ENCODE peak calls at places on chromosomes 12 and 14, in four cellular contexts. One of them, this sample, is unnamed.

GRCh38 chr14:71119075-71119474 is 211.8 kb downstream of the PCNX1 start:
- DNase-seq in K562: no peak
- DNase-seq in HCT116: no peak
- DNase-seq in HepG2: no peak
- DNase-seq in this sample: no peak

GRCh38 chr14:100332797-100333196 is 9.7 kb downstream of the SLC25A47 start:
- DNase-seq in HCT116: no peak
- DNase-seq in HepG2: no peak
- DNase-seq in K562: no peak
- DNase-seq in this sample: no peak

GRCh38 chr12:119528241-119528640 is 65.3 kb upstream of the TMEM233 start:
- DNase-seq in HepG2: no peak
- DNase-seq in K562: no peak
- DNase-seq in HCT116: no peak
- DNase-seq in this sample: no peak

GRCh38 chr14:68643673-68644072 is 149.2 kb downstream of the ZFP36L1 start:
- DNase-seq in K562: no peak
- DNase-seq in HCT116: no peak
- DNase-seq in HepG2: no peak
- DNase-seq in this sample: no peak

GRCh38 chr12:110281549-110282342 is 699 bp downstream of the ATP2A2 start:
- DNase-seq in HCT116: no peak
- DNase-seq in HepG2: no peak
- DNase-seq in K562: no peak
- DNase-seq in this sample: no peak

GRCh38 chr12:38892090-38892786 is 13.2 kb downstream of the CPNE8 start:
- DNase-seq in HepG2: peak
- DNase-seq in K562: no peak
- DNase-seq in HCT116: no peak
- DNase-seq in this sample: no peak

GRCh38 chr14:98412431-98412830 is 859.6 kb downstream of the BCL11B start:
- DNase-seq in K562: no peak
- DNase-seq in HCT116: no peak
- DNase-seq in HepG2: no peak
- DNase-seq in this sample: no peak

GRCh38 chr14:49865431-49865859 is 12.9 kb upstream of the NEMF start:
- DNase-seq in HepG2: peak
- DNase-seq in HCT116: no peak
- DNase-seq in K562: no peak
- DNase-seq in this sample: no peak

GRCh38 chr14:37195327-37195726 is 2.4 kb upstream of the MIPOL1 start:
- DNase-seq in HepG2: peak
- DNase-seq in K562: no peak
- DNase-seq in HCT116: no peak
- DNase-seq in this sample: no peak

GRCh38 chr12:67506739-67507138 is 141.8 kb upstream of the DYRK2 start:
- DNase-seq in K562: no peak
- DNase-seq in HepG2: no peak
- DNase-seq in HCT116: no peak
- DNase-seq in this sample: no peak

GRCh38 chr12:42143401-42144173 is 1.1 kb downstream of the GXYLT1 start:
- DNase-seq in HCT116: no peak
- DNase-seq in K562: no peak
- DNase-seq in HepG2: no peak
- DNase-seq in this sample: no peak

GRCh38 chr14:61520546-61520945 is 174.8 kb upstream of the HIF1A start:
- DNase-seq in K562: no peak
- DNase-seq in HCT116: no peak
- DNase-seq in HepG2: no peak
- DNase-seq in this sample: no peak

GRCh38 chr12:39692258-39692853 is 72.8 kb upstream of the ABCD2 start:
- DNase-seq in HepG2: no peak
- DNase-seq in HCT116: peak
- DNase-seq in K562: no peak
- DNase-seq in this sample: no peak

DNA sequence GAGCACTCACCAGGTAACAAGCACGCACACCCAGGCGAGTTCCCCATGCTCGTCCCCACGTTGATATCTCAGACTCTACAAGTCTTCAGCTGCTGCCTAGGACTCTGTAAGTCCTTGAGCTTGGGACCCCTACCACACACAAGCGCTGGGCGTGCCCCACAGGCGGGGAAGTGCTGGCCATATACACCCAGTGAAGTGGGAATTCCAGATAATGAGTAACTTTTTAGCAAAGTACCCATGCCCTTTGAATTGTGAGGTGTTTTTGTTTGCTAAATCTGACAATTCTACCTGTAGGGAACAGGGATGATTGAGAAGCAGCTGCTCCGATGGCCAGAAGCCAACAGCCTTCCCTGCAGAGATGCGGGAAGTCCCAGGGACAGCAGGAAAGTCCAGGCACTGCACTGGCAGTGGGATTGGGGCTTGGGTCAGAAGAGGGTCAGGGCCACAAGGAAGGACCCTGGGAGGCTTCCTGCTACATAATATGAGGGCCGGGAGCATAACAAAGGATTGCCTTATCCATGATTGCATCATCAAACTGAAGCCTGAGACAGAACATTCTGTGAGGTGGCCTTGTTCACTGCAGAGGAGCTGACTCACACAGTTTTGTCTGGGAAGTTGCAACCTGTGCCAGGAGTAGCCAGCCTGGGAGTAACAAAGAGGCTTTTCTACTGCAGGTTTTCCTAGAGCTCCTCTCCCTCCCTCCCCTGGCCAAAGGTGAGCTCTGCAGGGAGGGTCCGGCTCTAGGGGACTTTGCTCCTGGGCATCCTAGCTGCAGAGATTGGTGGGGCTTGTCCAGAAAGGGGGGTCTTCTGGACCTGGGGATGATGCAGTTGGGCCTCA is 13.2 kb upstream of the SERPINA3 start:
- DNase-seq in K562: no peak
- DNase-seq in HepG2: peak
- DNase-seq in HCT116: peak
- DNase-seq in this sample: no peak
- TF ChIP-seq POLR2AphosphoS5 in K562: no peak
- TF ChIP-seq POLR2AphosphoS5 in HepG2: peak
- TF ChIP-seq POLR2AphosphoS5 in HCT116: peak
- TF ChIP-seq POLR2AphosphoS5 in this sample: no peak

GRCh38 chr12:169528-170360 is 44.2 kb downstream of the SLC6A12 start:
- DNase-seq in HCT116: no peak
- DNase-seq in K562: no peak
- DNase-seq in HepG2: no peak
- DNase-seq in this sample: no peak

GRCh38 chr12:170361-171225 is 43.4 kb downstream of the SLC6A12 start:
- DNase-seq in K562: no peak
- DNase-seq in HepG2: no peak
- DNase-seq in HCT116: no peak
- DNase-seq in this sample: no peak

GRCh38 chr12:171276-171675 is 42.7 kb downstream of the SLC6A12 start:
- DNase-seq in HepG2: no peak
- DNase-seq in K562: no peak
- DNase-seq in HCT116: no peak
- DNase-seq in this sample: no peak

GRCh38 chr12:172732-173161 is 41.2 kb downstream of the SLC6A12 start:
- DNase-seq in HepG2: no peak
- DNase-seq in K562: peak
- DNase-seq in HCT116: no peak
- DNase-seq in this sample: no peak

DNA sequence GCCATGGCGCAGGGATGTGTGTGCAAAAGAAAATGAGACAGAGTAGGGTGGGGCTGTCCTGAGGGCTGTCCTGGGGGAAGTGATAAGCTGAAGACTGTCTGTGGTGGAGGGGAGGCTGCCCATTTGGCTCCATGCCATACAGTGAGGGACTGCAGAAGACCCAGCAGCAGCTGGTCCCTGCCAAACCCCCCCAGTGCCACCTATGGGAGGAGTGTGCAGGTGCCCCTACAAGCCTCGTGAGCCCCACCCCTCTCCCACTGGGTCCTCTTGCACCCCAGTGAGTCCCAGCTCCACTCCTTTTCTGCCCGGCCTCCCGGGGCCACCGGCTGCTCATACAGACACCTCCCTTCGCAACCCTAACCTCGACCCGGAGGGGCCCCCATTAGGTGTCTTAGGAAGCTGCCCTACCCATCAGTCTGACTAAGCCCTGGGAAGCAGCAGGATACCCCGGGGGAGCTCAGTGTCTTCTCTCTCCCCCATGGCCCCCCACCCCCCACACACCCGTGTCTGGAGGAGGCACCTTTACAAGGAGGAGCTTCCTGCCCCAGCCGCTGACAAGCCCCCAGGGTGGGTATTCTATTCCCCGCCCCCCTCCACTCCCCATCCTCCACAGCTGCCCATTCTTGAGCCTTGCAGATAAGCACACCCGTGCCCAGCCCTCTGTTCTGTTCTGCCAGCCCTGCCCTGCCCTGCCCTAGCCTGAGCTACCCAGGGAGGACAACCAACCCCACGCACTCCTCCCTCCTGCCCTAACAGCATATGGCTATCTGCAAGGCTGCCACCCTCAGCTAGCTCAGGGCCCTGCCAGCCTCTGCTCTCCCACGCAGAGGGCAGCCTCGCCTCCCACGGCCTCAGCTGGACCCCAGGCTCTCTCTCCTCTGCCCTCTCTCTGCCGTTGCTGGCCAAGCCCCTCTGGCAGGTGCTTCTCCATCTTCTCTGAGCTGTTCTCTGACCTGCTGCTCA is 41.9 kb downstream of the SLC6A12 start:
- DNase-seq in HCT116: no peak
- DNase-seq in HepG2: no peak
- DNase-seq in K562: peak
- DNase-seq in this sample: no peak
- TF ChIP-seq TCF7L2 in HCT116: no peak
- TF ChIP-seq TCF7L2 in HepG2: no peak
- TF ChIP-seq TCF7L2 in K562: no peak
- TF ChIP-seq TCF7L2 in this sample: no peak

DNA sequence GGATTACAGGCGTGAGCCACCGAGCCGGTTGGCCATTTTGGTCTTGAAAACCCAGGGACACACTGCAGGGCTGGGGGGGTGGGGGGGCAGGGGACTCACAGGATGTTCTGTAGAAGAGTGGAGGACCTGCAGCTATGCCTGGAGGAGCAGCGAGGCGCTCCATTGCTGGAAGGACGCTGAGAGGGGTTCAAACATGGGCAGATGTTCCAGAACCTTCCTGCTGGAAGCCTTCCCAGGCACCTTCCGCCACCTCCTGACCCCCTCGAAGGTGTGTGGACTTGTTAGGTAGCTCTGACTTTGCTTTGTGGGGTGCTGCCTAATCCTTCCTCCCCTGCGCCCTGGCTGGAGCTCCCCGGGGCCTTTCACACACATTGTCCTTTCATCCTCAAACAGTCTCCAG is 19.6 kb upstream of the PPP1R13B start:
- DNase-seq in K562: no peak
- DNase-seq in HCT116: no peak
- DNase-seq in HepG2: no peak
- DNase-seq in this sample: no peak
- H3K27ac ChIP-seq in K562: no peak
- H3K27ac ChIP-seq in HCT116: no peak
- H3K27ac ChIP-seq in HepG2: no peak
- H3K27ac ChIP-seq in this sample: no peak

GRCh38 chr14:88547386-88547780 is 7.4 kb downstream of the PTPN21 start:
- DNase-seq in HCT116: no peak
- DNase-seq in HepG2: no peak
- DNase-seq in K562: no peak
- DNase-seq in this sample: no peak

GRCh38 chr14:88546621-88547385 is 8.0 kb downstream of the PTPN21 start:
- DNase-seq in K562: no peak
- DNase-seq in HCT116: no peak
- DNase-seq in HepG2: no peak
- DNase-seq in this sample: no peak

GRCh38 chr14:88541324-88541723 is 13.5 kb downstream of the PTPN21 start:
- DNase-seq in K562: no peak
- DNase-seq in HCT116: no peak
- DNase-seq in HepG2: no peak
- DNase-seq in this sample: no peak

GRCh38 chr14:88545256-88545655 is 9.6 kb downstream of the PTPN21 start:
- DNase-seq in HCT116: no peak
- DNase-seq in HepG2: no peak
- DNase-seq in K562: no peak
- DNase-seq in this sample: no peak

DNA sequence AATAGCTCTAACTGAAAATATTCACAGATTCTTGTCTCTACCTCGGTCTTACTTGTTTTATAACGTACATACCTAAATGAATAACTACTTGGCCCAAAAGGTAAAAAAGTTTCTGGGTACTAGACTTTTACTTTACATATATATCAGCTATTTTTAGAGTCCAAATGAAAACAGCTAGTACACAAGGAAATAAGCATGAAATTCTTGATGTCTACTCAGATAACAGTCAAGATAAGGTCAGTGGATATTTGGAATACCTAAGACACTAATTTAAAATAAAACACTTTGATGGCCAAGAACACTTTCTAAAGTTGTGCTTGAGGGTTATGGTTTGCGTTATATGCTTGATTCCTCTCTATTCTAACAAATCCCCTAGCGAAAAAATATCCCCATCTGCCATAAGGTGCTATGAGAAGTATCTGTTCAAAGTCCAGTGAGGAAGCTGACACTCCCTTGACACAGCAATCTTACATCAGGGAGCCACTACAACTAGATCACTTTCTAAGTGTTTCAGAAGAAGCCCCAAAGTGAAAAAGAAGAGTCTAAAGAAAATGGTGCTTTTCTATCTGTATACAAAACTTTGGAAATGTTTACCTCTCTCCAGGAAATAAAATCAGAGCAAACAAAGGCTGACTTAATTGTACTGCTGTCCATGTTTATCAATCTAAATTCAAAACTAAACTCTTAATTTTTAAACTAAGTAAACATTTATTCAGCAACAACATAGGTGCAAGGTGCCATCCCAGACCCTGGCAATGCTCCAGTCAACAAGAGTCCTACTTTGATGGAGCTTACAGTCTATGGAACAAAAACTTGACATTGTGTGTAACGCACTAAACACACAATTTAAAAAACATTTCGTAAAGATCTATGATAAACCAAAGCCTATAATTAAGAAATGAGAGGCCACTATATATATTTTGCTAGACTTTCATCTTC is 11.7 kb downstream of the PTPN21 start:
- DNase-seq in HepG2: no peak
- DNase-seq in HCT116: no peak
- DNase-seq in K562: no peak
- DNase-seq in this sample: no peak
- TF ChIP-seq POLR2AphosphoS5 in HepG2: no peak
- TF ChIP-seq POLR2AphosphoS5 in HCT116: no peak
- TF ChIP-seq POLR2AphosphoS5 in K562: no peak
- TF ChIP-seq POLR2AphosphoS5 in this sample: no peak

GRCh38 chr12:78457951-78458350 is 406.6 kb upstream of the SYT1 start:
- DNase-seq in HepG2: no peak
- DNase-seq in HCT116: no peak
- DNase-seq in K562: no peak
- DNase-seq in this sample: no peak
- TF ChIP-seq TCF7L2 in HepG2: no peak
- TF ChIP-seq TCF7L2 in HCT116: no peak
- TF ChIP-seq TCF7L2 in K562: no peak
- TF ChIP-seq TCF7L2 in this sample: no peak

GRCh38 chr14:22566845-22567244 is 22.2 kb downstream of the DAD1 start:
- DNase-seq in HepG2: no peak
- DNase-seq in HCT116: no peak
- DNase-seq in K562: no peak
- DNase-seq in this sample: no peak
- H3K27ac ChIP-seq in HepG2: no peak
- H3K27ac ChIP-seq in HCT116: no peak
- H3K27ac ChIP-seq in K562: no peak
- H3K27ac ChIP-seq in this sample: no peak